ENCODE peak calls at places on chromosome 22, in seven cellular contexts. One of them, this sample, is unnamed.

GRCh38 chr22:49103314-49104052 is 724.2 kb downstream of the BRD1 start:
- DNase-seq in nephron progenitor cell: no peak
- DNase-seq in NCI-H1092: no peak
- DNase-seq in pons: no peak
- DNase-seq in posterior vena cava: peak
- DNase-seq in NCI-H2171: peak
- DNase-seq in hypothalamus: no peak
- DNase-seq in this sample: no peak

GRCh38 chr22:48838846-48839730 is 988.6 kb downstream of the BRD1 start:
- DNase-seq in hypothalamus: no peak
- DNase-seq in NCI-H2171: no peak
- DNase-seq in nephron progenitor cell: no peak
- DNase-seq in posterior vena cava: peak
- DNase-seq in pons: no peak
- DNase-seq in NCI-H1092: no peak
- DNase-seq in this sample: no peak

GRCh38 chr22:42719133-42719532 is 1.5 kb downstream of the A4GALT start:
- DNase-seq in hypothalamus: no peak
- DNase-seq in posterior vena cava: no peak
- DNase-seq in NCI-H2171: no peak
- DNase-seq in NCI-H1092: no peak
- DNase-seq in nephron progenitor cell: no peak
- DNase-seq in pons: no peak
- DNase-seq in this sample: no peak

GRCh38 chr22:38494939-38495338 is 11.2 kb downstream of the DDX17 start:
- DNase-seq in NCI-H2171: no peak
- DNase-seq in pons: no peak
- DNase-seq in hypothalamus: no peak
- DNase-seq in nephron progenitor cell: no peak
- DNase-seq in NCI-H1092: no peak
- DNase-seq in posterior vena cava: no peak
- DNase-seq in this sample: no peak

GRCh38 chr22:28955817-28956216 is 72.4 kb downstream of the ZNRF3 start:
- DNase-seq in NCI-H1092: no peak
- DNase-seq in hypothalamus: no peak
- DNase-seq in pons: no peak
- DNase-seq in posterior vena cava: no peak
- DNase-seq in nephron progenitor cell: no peak
- DNase-seq in NCI-H2171: peak
- DNase-seq in this sample: no peak

GRCh38 chr22:32477608-32478007 is 3.0 kb downstream of the FBXO7 start:
- DNase-seq in posterior vena cava: no peak
- DNase-seq in NCI-H2171: no peak
- DNase-seq in nephron progenitor cell: no peak
- DNase-seq in hypothalamus: no peak
- DNase-seq in NCI-H1092: no peak
- DNase-seq in pons: peak
- DNase-seq in this sample: no peak

GRCh38 chr22:32531955-32532818 is 57.6 kb downstream of the FBXO7 start:
- DNase-seq in NCI-H2171: no peak
- DNase-seq in NCI-H1092: peak
- DNase-seq in hypothalamus: no peak
- DNase-seq in nephron progenitor cell: peak
- DNase-seq in posterior vena cava: peak
- DNase-seq in pons: no peak
- DNase-seq in this sample: no peak

GRCh38 chr22:48376936-48377335 is 1450.7 kb downstream of the BRD1 start:
- DNase-seq in nephron progenitor cell: no peak
- DNase-seq in NCI-H1092: no peak
- DNase-seq in NCI-H2171: no peak
- DNase-seq in hypothalamus: no peak
- DNase-seq in pons: no peak
- DNase-seq in posterior vena cava: no peak
- DNase-seq in this sample: no peak

GRCh38 chr22:28142361-28142801 is 223.3 kb upstream of the PITPNB start:
- DNase-seq in hypothalamus: no peak
- DNase-seq in pons: no peak
- DNase-seq in NCI-H2171: no peak
- DNase-seq in posterior vena cava: no peak
- DNase-seq in NCI-H1092: no peak
- DNase-seq in nephron progenitor cell: peak
- DNase-seq in this sample: no peak

GRCh38 chr22:32205974-32206773 is 1.3 kb upstream of the RFPL2 start:
- DNase-seq in NCI-H2171: no peak
- DNase-seq in pons: no peak
- DNase-seq in nephron progenitor cell: peak
- DNase-seq in hypothalamus: no peak
- DNase-seq in posterior vena cava: no peak
- DNase-seq in NCI-H1092: no peak
- DNase-seq in this sample: no peak

GRCh38 chr22:37340331-37341262 is 58.3 kb downstream of the CYTH4 start:
- DNase-seq in NCI-H2171: peak
- DNase-seq in posterior vena cava: no peak
- DNase-seq in pons: no peak
- DNase-seq in hypothalamus: no peak
- DNase-seq in NCI-H1092: no peak
- DNase-seq in nephron progenitor cell: peak
- DNase-seq in this sample: peak

GRCh38 chr22:48223488-48224190 is 1461.2 kb downstream of the TBC1D22A start:
- DNase-seq in hypothalamus: no peak
- DNase-seq in posterior vena cava: no peak
- DNase-seq in nephron progenitor cell: no peak
- DNase-seq in NCI-H2171: no peak
- DNase-seq in pons: peak
- DNase-seq in NCI-H1092: no peak
- DNase-seq in this sample: no peak

GRCh38 chr22:23289851-23290724 is 109.8 kb downstream of the BCR start:
- DNase-seq in NCI-H1092: peak
- DNase-seq in posterior vena cava: peak
- DNase-seq in NCI-H2171: no peak
- DNase-seq in nephron progenitor cell: peak
- DNase-seq in hypothalamus: no peak
- DNase-seq in pons: peak
- DNase-seq in this sample: peak

GRCh38 chr22:19942886-19943664 is 1.5 kb upstream of the TXNRD2 start:
- DNase-seq in NCI-H2171: peak
- DNase-seq in NCI-H1092: no peak
- DNase-seq in nephron progenitor cell: no peak
- DNase-seq in pons: no peak
- DNase-seq in posterior vena cava: peak
- DNase-seq in hypothalamus: no peak
- DNase-seq in this sample: no peak

GRCh38 chr22:43088616-43088978 is 594 bp downstream of the TTLL1 start:
- DNase-seq in NCI-H1092: no peak
- DNase-seq in hypothalamus: no peak
- DNase-seq in posterior vena cava: no peak
- DNase-seq in NCI-H2171: no peak
- DNase-seq in nephron progenitor cell: no peak
- DNase-seq in pons: peak
- DNase-seq in this sample: no peak

GRCh38 chr22:18076060-18076497 is 1.7 kb upstream of the PEX26 start:
- DNase-seq in hypothalamus: peak
- DNase-seq in posterior vena cava: no peak
- DNase-seq in pons: peak
- DNase-seq in nephron progenitor cell: peak
- DNase-seq in NCI-H2171: peak
- DNase-seq in NCI-H1092: peak
- DNase-seq in this sample: no peak

GRCh38 chr22:48431014-48431413 is 1396.7 kb downstream of the BRD1 start:
- DNase-seq in hypothalamus: no peak
- DNase-seq in pons: no peak
- DNase-seq in NCI-H2171: no peak
- DNase-seq in NCI-H1092: no peak
- DNase-seq in posterior vena cava: peak
- DNase-seq in nephron progenitor cell: no peak
- DNase-seq in this sample: no peak

This sample was measured in posterior cingulate gyrus.